ENCODE peak calls at places on chromosomes 5 and 9, in ten cellular contexts. J, P, O, F, I, R, U, G, B and D are unnamed samples.

GRCh38 chr5:125059255-125060050 is 313.0 kb upstream of the ZNF608 start:
- DNase-seq in J (no peak), P (no peak), O (no peak), F (no peak), I (no peak), R (no peak), U (no peak), G (no peak), B (no peak), D (no peak)

GRCh38 chr9:93598647-93599241 is 22.4 kb downstream of the PHF2 start:
- DNase-seq in J (no peak), P (no peak), O (peak), F (no peak), I (no peak), R (no peak), U (no peak), G (no peak), B (no peak), D (peak)

GRCh38 chr5:59193616-59194319 is 610.9 kb downstream of the RAB3C start:
- DNase-seq in J (no peak), P (peak), O (no peak), F (no peak), I (peak), R (no peak), U (peak), G (no peak), B (no peak), D (no peak)

GRCh38 chr9:120730661-120731514 is 16.6 kb upstream of the MEGF9 start:
- DNase-seq in J (no peak), P (peak), O (no peak), F (no peak), I (no peak), R (no peak), U (peak), G (no peak), B (no peak), D (no peak)

GRCh38 chr9:78985084-78985738 is 586.6 kb upstream of the TLE4 start:
- DNase-seq in J (no peak), P (no peak), O (no peak), F (no peak), I (no peak), R (no peak), U (no peak), G (no peak), B (no peak), D (no peak)

GRCh38 chr5:113678924-113679575 is 165.6 kb downstream of the YTHDC2 start:
- DNase-seq in J (peak), P (peak), O (peak), F (peak), I (peak), R (no peak), U (no peak), G (peak), B (no peak), D (peak)

GRCh38 chr9:96512240-96512639 is 62.3 kb downstream of the HABP4 start:
- DNase-seq in J (no peak), P (no peak), O (no peak), F (no peak), I (no peak), R (no peak), U (no peak), G (no peak), B (no peak), D (no peak)

GRCh38 chr9:69292078-69292477 is 32.9 kb upstream of the ENTREP1 start:
- DNase-seq in J (no peak), P (no peak), O (no peak), F (no peak), I (no peak), R (no peak), U (no peak), G (no peak), B (no peak), D (no peak)

GRCh38 chr5:149118463-149118862 is 22.8 kb upstream of the ABLIM3 start:
- DNase-seq in J (no peak), P (no peak), O (no peak), F (no peak), I (no peak), R (no peak), U (no peak), G (no peak), B (no peak), D (no peak)

GRCh38 chr9:127835930-127836586 is 18.4 kb downstream of the ENG start:
- DNase-seq in J (no peak), P (peak), O (no peak), F (no peak), I (peak), R (no peak), U (peak), G (no peak), B (no peak), D (no peak)

GRCh38 chr9:134624827-134625181 is 16.8 kb upstream of the COL5A1 start:
- DNase-seq in J (no peak), P (peak), O (no peak), F (no peak), I (no peak), R (no peak), U (no peak), G (no peak), B (no peak), D (no peak)

GRCh38 chr5:4700082-4700481 is 440.0 kb upstream of the ADAMTS16 start:
- DNase-seq in J (peak), P (peak), O (no peak), F (peak), I (peak), R (no peak), U (peak), G (no peak), B (no peak), D (peak)

GRCh38 chr9:130118841-130119520 is 53.2 kb upstream of the NCS1 start:
- DNase-seq in J (peak), P (no peak), O (no peak), F (no peak), I (no peak), R (no peak), U (no peak), G (no peak), B (no peak), D (no peak)

GRCh38 chr5:178387061-178387855 is 154.7 kb upstream of the PHYKPL start:
- DNase-seq in J (no peak), P (no peak), O (no peak), F (no peak), I (no peak), R (no peak), U (no peak), G (no peak), B (no peak), D (no peak)

GRCh38 chr9:84238652-84239051 is 101.9 kb downstream of the SLC28A3 start:
- DNase-seq in J (no peak), P (no peak), O (no peak), F (no peak), I (no peak), R (no peak), U (no peak), G (no peak), B (no peak), D (no peak)

GRCh38 chr5:13831236-13831810 is 113.2 kb downstream of the DNAH5 start:
- DNase-seq in J (no peak), P (no peak), O (no peak), F (no peak), I (no peak), R (no peak), U (no peak), G (no peak), B (no peak), D (no peak)

GRCh38 chr5:111254613-111255012 is 30.4 kb downstream of the CAMK4 start:
- DNase-seq in J (no peak), P (no peak), O (peak), F (no peak), I (no peak), R (peak), U (no peak), G (peak), B (peak), D (no peak)

GRCh38 chr5:89232139-89232603 is 349.2 kb upstream of the MEF2C start:
- DNase-seq in J (no peak), P (no peak), O (no peak), F (no peak), I (no peak), R (no peak), U (no peak), G (peak), B (no peak), D (no peak)

GRCh38 chr9:37926737-37927590 is 23.0 kb upstream of the SLC25A51 start:
- DNase-seq in J (no peak), P (no peak), O (no peak), F (no peak), I (no peak), R (no peak), U (no peak), G (no peak), B (no peak), D (no peak)

GRCh38 chr5:157917909-157918809 is 59.2 kb upstream of the CLINT1 start:
- DNase-seq in J (peak), P (peak), O (peak), F (no peak), I (peak), R (peak), U (peak), G (peak), B (peak), D (peak)

GRCh38 chr5:116953251-116953934 is 378.8 kb upstream of the SEMA6A start:
- DNase-seq in J (no peak), P (no peak), O (no peak), F (peak), I (no peak), R (no peak), U (no peak), G (no peak), B (no peak), D (no peak)

GRCh38 chr5:5950658-5951057 is 427.7 kb downstream of the MED10 start:
- DNase-seq in J (no peak), P (no peak), O (no peak), F (no peak), I (no peak), R (no peak), U (no peak), G (no peak), B (no peak), D (no peak)

GRCh38 chr9:91927912-91928510 is 22.0 kb downstream of the ROR2 start:
- DNase-seq in J (no peak), P (no peak), O (no peak), F (no peak), I (no peak), R (no peak), U (no peak), G (no peak), B (no peak), D (no peak)